ENCODE peak calls at places on chromosomes 4 and X, in six cellular contexts. C, N, G, S, F and V are unnamed samples.

GRCh38 chr4:131304686-131305085 is 1844.4 kb upstream of the PCDH10 start:
- DNase-seq in C (no peak), F (no peak), N (no peak), S (no peak), G (no peak), V (no peak)

GRCh38 chr4:134132086-134132783 is 69.4 kb downstream of the PABPC4L start:
- DNase-seq in G (no peak), N (no peak), C (no peak), F (no peak), S (no peak), V (no peak)

GRCh38 chr4:1403591-1404572 is 2.4 kb downstream of the NKX1-1 start:
- DNase-seq in F (peak), G (peak), C (no peak), N (peak), S (no peak), V (no peak)

GRCh38 chrX:12002876-12003275 is 135.4 kb upstream of the FRMPD4 start:
- DNase-seq in C (no peak), N (no peak), F (no peak), G (no peak), S (no peak), V (no peak)

GRCh38 chrX:116317409-116317808 is 119.0 kb upstream of the SLC6A14 start:
- DNase-seq in G (no peak), S (peak), C (no peak), N (no peak), F (peak), V (peak)

GRCh38 chrX:124212622-124213021 is 119.8 kb upstream of the TEX13D start:
- DNase-seq in G (no peak), F (no peak), S (no peak), C (no peak), N (no peak), V (no peak)

GRCh38 chr4:168784786-168785461 is 225.1 kb downstream of the CBR4 start:
- DNase-seq in S (no peak), N (no peak), G (no peak), F (no peak), C (no peak), V (no peak)

GRCh38 chr4:148058160-148058859 is 326.4 kb downstream of the ARHGAP10 start:
- DNase-seq in S (no peak), C (no peak), F (no peak), N (no peak), G (no peak), V (no peak)

GRCh38 chrX:50003927-50004326 is 81.5 kb downstream of the CLCN5 start:
- DNase-seq in C (no peak), N (no peak), G (no peak), S (no peak), F (no peak), V (no peak)

GRCh38 chr4:103645991-103646390 is 73.8 kb downstream of the TACR3 start:
- DNase-seq in N (no peak), C (no peak), S (no peak), F (no peak), G (no peak), V (no peak)

GRCh38 chr4:48777739-48778138 is 2.3 kb downstream of the FRYL start:
- DNase-seq in G (no peak), S (no peak), N (no peak), F (no peak), C (no peak), V (no peak)
- H3K4me3 ChIP-seq in G (peak), S (peak), N (peak), F (peak), C (no peak), V (peak)

DNA sequence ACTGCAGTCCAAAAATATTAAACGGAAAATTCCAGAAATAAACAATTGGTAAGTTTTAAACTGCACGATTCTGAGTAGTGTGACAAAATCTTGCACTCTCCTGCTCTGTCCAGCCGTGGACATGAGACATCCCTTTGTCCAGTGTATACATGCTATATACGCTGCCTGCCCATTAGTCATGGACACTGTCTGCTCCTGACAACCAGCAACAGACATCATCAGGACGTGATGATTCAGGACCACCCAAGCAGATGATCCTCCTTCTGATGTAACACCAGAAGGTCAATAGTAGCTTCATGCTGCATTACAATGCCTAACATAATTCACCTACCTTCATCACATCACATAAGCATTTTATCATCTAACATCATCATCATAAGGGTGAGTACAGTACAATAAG is 36.3 kb downstream of the ATRX start:
- DNase-seq in S (no peak), F (no peak), N (no peak), G (no peak), C (no peak), V (no peak)
- H3K4me3 ChIP-seq in S (no peak), F (no peak), N (no peak), G (no peak), C (no peak), V (no peak)

GRCh38 chr4:85477538-85477937 is 2.6 kb downstream of the ARHGAP24 start:
- DNase-seq in G (no peak), N (no peak), F (no peak), C (no peak), S (no peak), V (no peak)
- H3K4me3 ChIP-seq in G (peak), N (no peak), F (peak), C (peak), S (peak), V (no peak)

DNA sequence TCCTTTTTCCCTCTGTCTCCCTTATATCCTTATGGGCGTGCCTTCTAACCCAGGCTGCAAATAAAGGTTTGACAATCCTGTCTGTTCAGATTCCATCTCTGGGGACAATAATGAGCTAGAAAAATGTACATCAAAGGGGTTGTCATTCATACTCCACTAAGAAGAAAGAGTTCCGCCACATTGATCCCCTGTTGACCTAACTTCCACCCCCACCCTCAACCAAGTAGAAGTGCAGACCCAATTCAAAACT is 541 bp upstream of the GABRA3 start:
- DNase-seq in F (no peak), N (no peak), S (no peak), C (no peak), G (no peak), V (no peak)
- H3K4me3 ChIP-seq in F (no peak), N (no peak), S (no peak), C (no peak), G (no peak), V (no peak)

DNA sequence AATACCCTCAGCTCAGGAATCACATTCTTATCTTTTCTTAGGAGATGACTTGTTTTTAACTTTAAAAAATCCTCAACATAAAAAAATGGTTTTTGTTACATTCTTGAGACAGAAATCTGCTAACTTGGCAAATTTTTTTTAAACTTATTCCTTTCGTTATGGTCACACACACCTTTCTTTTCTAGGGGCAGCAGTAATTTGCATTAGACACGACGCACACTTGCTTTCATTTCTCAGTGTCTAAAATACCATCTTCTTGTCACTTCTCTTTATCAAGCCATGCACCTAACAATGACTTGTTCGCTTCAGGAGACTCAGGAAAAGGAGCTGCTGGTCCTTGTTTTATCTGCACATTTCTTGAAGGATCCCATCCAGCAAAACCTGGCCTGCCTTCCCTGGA is 112.6 kb upstream of the TBL1X start:
- DNase-seq in F (no peak), N (no peak), S (no peak), G (no peak), C (no peak), V (no peak)
- H3K4me3 ChIP-seq in F (no peak), N (no peak), S (no peak), G (no peak), C (no peak), V (no peak)

DNA sequence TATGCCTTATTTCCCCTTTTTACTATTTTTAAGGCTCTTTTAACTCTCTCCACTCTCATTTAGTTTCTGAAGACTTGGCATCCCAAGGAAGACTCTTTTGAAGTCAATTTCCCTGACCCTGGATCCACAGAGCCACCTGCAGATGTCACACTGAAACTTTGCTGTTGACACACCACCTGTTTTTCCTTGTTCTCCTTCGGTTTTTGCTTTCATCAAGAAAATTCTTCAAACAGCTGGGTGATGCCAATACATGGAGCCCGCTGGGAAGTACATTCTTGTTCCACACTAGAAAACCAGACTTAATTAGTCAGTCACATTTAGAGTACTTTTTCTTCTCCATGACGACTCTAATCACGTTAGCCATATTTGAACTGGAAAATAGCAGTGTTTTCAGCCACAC is 293.9 kb downstream of the PDGFC start:
- DNase-seq in F (no peak), S (no peak), N (no peak), G (no peak), C (no peak), V (no peak)
- H3K4me3 ChIP-seq in F (no peak), S (no peak), N (no peak), G (no peak), C (no peak), V (no peak)

GRCh38 chrX:57596109-57596870 is 4.5 kb downstream of the ZXDB start:
- DNase-seq in C (no peak), F (no peak), G (no peak), S (no peak), N (no peak), V (peak)
- H3K4me3 ChIP-seq in C (peak), F (no peak), G (no peak), S (peak), N (peak), V (no peak)

GRCh38 chr4:124710253-124710849 is 2.2 kb downstream of the ANKRD50 start:
- DNase-seq in G (no peak), N (no peak), C (no peak), S (no peak), F (no peak), V (peak)

GRCh38 chr4:124705393-124705792 is 7.1 kb downstream of the ANKRD50 start:
- DNase-seq in N (no peak), S (no peak), G (no peak), C (no peak), F (no peak), V (no peak)

GRCh38 chr4:124711469-124712416 is 789 bp downstream of the ANKRD50 start:
- DNase-seq in C (peak), G (no peak), F (no peak), N (peak), S (peak), V (peak)

GRCh38 chr4:124710911-124711310 is 1.6 kb downstream of the ANKRD50 start:
- DNase-seq in S (peak), G (no peak), N (no peak), F (peak), C (no peak), V (peak)

GRCh38 chr4:124708517-124709300 is 3.8 kb downstream of the ANKRD50 start:
- DNase-seq in N (no peak), G (no peak), S (no peak), F (no peak), C (no peak), V (no peak)
- H3K4me3 ChIP-seq in N (peak), G (no peak), S (peak), F (no peak), C (no peak), V (peak)